ENCODE peak calls at places on chromosomes 5 and 9, in seven cellular contexts. W is upper lobe of right lung, S is right lobe of liver, H is GM23338, R is mammary epithelial cell, B is IMR-90, Y is mesenchymal stem cell. U is an unnamed sample.

GRCh38 chr5:84830265-84830664 is 445.6 kb upstream of the EDIL3 start:
- DNase-seq in W (peak; percentile 53), S (no peak), H (no peak), R (no peak), B (no peak), Y (no peak), U (no peak)

GRCh38 chr5:90020575-90021535 is 388.7 kb downstream of the CETN3 start:
- DNase-seq in W (no peak), S (no peak), H (no peak), R (peak; percentile 76), B (peak; percentile 58), Y (peak; percentile 88), U (peak; percentile 97)

GRCh38 chr5:142246263-142246662 is 78.6 kb downstream of the SPRY4 start:
- DNase-seq in W (no peak), S (peak; percentile 85), H (no peak), R (peak; percentile 66), B (peak; percentile 52), Y (no peak), U (peak; percentile 88)

GRCh38 chr9:108521063-108521462 is 334.7 kb downstream of the ACTL7B start:
- DNase-seq in W (no peak), S (no peak), H (no peak), R (peak; percentile 50), B (peak; percentile 72), Y (peak; percentile 54), U (peak; percentile 61)

GRCh38 chr5:133287500-133287899 is 235.7 kb downstream of the HSPA4 start:
- DNase-seq in W (no peak), S (peak; percentile 59), H (peak; percentile 43), R (no peak), B (peak; percentile 44), Y (peak; percentile 29), U (peak; percentile 18)

GRCh38 chr5:97183930-97184213 is 825 bp upstream of the RIOK2 start:
- DNase-seq in W (no peak), S (no peak), H (no peak), R (no peak), B (no peak), Y (no peak), U (no peak)

GRCh38 chr5:137164536-137164935 is 334.6 kb downstream of the SPOCK1 start:
- DNase-seq in W (no peak), S (no peak), H (no peak), R (no peak), B (no peak), Y (no peak), U (no peak)

GRCh38 chr9:125646222-125647100 is 60.5 kb downstream of the MAPKAP1 start:
- DNase-seq in W (no peak), S (no peak), H (no peak), R (no peak), B (no peak), Y (peak; percentile 52), U (no peak)

GRCh38 chr9:35604578-35605335 is at the start of gene TESK1:
- DNase-seq in W (peak; percentile 92), S (peak; percentile 86), H (peak; percentile 93), R (peak; percentile 79), B (peak; percentile 34), Y (peak; percentile 67), U (peak; percentile 19)

GRCh38 chr9:106969696-106970095 is 106.7 kb downstream of the ZNF462 start:
- DNase-seq in W (no peak), S (no peak), H (no peak), R (no peak), B (no peak), Y (no peak), U (no peak)

GRCh38 chr9:119559986-119560385 is 190.8 kb upstream of the BRINP1 start:
- DNase-seq in W (no peak), S (no peak), H (no peak), R (no peak), B (no peak), Y (no peak), U (no peak)

GRCh38 chr9:119559056-119559455 is 189.8 kb upstream of the BRINP1 start:
- DNase-seq in W (no peak), S (no peak), H (no peak), R (no peak), B (no peak), Y (no peak), U (no peak)

DNA sequence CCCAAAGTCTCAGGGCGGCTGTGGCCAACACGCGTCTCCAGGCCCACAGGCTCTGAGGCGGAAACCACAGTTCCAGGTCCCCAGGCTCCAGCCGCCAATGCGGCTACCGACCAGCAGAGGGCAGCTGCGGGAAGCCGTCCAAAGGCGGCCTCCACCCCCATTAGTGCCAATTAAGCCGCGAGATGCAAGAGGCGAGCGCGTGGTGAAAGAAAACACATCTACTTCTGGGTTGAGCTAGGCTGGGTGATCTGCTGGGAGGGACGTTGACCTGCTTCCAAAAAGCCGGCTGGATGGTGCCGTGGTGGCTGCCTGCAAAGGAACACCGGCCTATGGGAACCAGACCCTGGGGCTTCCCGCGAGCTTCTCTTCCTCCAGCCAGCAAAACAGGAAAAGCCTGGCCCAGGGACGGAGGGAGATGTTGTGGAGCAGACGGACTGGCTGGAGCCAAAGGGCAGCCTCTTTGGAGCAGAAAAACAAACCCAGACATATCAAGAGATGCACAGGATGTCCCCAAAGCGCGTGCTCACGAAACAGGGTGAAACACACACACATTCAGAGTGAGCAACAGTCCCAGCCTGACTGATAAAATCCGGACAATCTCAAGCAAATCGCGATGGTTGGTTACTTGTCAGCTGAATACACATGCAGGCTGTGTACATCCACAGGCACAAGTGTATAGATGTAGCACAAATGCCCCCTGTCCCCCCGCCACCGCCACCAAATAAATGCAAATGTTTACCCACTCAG is 187.1 kb upstream of the BRINP1 start:
- DNase-seq in W (peak; percentile 88), S (peak; percentile 75), H (peak; percentile 90), R (peak; percentile 47), B (peak; percentile 18), Y (peak; percentile 46), U (peak; percentile 24)
- H3K4me3 ChIP-seq in W (peak overlapping the region; percentile 31), S (no peak overlapping the region), H (peak overlapping the region; percentile 46), R (peak overlapping the region; percentile 14), B (peak overlapping the region; percentile 40), Y (peak overlapping the region; percentile 64), U (peak overlapping the region; percentile 42)

DNA sequence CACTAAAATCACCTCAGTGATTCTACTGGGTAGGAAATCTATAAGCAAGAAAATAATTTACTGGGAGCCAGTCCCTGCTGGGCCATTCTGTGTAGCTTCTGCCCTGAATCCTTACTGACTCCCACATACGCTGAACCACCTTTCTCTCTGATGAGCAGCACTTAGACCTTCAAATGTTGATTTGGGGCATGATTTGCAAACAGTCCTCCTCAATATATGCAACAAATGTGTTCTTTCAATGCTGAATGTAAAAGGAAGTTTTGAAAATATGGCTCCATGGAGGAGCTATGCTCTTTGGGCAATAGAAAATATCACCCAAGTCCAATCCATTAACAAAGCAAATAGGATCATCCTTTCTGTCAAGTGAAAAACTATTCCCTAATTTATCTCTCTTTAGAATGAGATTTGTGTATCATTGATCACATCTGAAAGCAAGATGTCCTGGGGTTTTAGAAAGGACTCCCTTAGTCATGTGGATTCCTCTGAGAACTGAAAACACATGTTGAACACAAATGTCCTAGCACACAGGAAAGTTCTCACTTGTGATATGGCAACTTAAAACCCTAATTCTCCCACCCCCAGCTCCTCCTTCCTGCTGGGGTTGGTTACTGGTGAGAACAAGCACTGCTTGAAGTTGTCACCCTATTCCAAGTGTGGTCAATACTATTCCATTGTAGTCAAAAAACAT is 8.9 kb upstream of the CER1 start:
- DNase-seq in W (no peak), S (no peak), H (no peak), R (no peak), B (no peak), Y (no peak), U (no peak)
- H3K27ac ChIP-seq in W (no peak overlapping the region), S (no peak overlapping the region), H (no peak overlapping the region), R (no peak overlapping the region), B (no peak overlapping the region), Y (no peak overlapping the region), U (no peak overlapping the region)

DNA sequence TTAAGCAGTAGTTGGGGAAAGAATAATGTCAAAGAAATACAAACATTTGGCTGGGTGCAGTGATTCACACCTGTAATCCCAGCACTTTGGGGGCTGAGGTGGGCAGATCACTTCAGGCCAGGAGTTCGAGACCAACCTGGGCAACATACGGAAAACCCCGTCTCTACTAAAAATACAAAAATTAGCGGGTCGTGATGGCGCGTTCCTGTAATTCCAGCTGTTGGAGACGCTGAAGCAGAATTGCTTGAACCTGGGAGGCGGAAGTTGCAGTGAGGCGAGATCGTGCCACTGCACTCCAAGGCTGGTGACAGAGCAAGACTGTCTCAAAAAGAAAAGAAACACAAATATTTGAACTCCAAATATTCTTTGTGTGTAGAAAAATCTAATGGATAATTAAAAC is 4.7 kb downstream of the MATR3 start:
- DNase-seq in W (no peak), S (no peak), H (no peak), R (no peak), B (no peak), Y (no peak), U (no peak)
- H3K4me3 ChIP-seq in W (no peak overlapping the region), S (no peak overlapping the region), H (peak overlapping the region; percentile 88), R (no peak overlapping the region), B (no peak overlapping the region), Y (no peak overlapping the region), U (no peak overlapping the region)

DNA sequence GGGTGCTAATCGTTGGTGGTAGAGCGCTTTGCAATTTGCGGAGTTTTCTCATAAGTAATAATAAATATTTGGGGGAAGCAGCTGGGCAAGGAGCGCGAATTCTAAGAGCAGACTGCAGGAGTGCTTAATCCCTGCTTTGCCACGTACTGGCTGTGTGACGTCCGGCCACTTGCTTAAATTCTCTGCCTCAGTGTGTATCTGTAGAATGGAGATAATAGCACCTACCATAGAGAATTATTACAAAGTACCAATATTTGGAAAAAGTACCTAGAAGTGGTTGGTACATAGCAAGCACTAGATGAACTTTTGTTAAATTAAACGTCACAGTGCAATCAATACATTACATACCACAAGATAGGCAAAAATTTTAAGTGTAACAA is 598 bp upstream of the TMED7 start:
- DNase-seq in W (no peak), S (no peak), H (no peak), R (no peak), B (peak; percentile 62), Y (no peak), U (peak; percentile 52)
- H3K27ac ChIP-seq in W (peak overlapping the region; percentile 96), S (peak overlapping the region; percentile 81), H (no peak overlapping the region), R (peak overlapping the region; percentile 80), B (peak overlapping the region; percentile 75), Y (peak overlapping the region; percentile 80), U (peak overlapping the region; percentile 78)

DNA sequence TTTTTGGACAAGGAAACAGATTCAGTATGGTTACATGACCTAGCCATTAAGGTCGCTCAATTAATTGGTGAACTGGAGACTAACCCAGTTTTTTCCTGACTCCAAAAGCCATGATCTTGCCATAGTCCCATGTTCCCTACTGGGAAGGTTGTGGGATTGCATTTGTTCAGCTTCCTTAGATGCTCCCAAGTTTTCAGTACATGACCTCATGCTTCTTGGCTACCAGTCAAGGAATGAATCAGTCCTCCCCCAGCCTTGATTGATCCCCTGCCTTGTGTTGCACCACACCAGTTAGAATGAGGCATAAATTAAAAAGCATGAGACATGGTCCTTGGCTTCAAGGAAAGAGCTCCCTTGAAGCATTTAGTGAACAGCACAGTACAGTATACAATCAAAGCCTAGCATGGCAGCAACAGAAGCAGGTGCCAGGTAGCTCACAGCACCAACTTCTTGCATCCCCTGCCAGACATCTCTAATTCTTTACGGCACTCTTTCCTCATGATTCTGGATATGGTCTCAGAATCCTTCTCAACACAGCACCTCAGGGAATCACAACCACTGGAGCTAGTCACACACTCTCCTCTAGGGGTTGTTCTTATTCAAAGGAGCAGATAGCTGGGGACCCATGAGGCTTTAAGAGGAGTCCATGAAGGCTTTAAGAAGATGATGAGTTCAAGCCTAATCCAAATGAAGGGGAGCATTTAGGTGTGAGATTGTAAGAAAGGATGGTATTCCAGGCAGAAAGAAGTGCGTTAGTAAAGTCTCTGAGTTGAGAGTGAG is 295.5 kb upstream of the CLINT1 start:
- DNase-seq in W (no peak), S (no peak), H (no peak), R (peak; percentile 72), B (peak; percentile 50), Y (peak; percentile 58), U (peak; percentile 92)
- H3K4me3 ChIP-seq in W (no peak overlapping the region), S (no peak overlapping the region), H (no peak overlapping the region), R (no peak overlapping the region), B (no peak overlapping the region), Y (peak overlapping the region; percentile 50), U (no peak overlapping the region)

U was measured in astrocyte.